ENCODE peak calls at places on chromosomes 1 and 21, in eight cellular contexts. X is naive thymus-derived CD4-positive, alpha-beta T cell; P is AG08396; M is transverse colon; G is MV-4-11; B is NCI-H1105; L is activated naive CD8-positive, alpha-beta T cell treated with anti-CD3 and anti-CD28 coated beads, Interleukin-2, amount 50 U/mL, for 24 hours; V is lower lobe of right lung. J is an unnamed sample.

GRCh38 chr21:26093094-26093493 is 77.5 kb downstream of the APP start:
- DNase-seq in X (no peak), M (no peak), B (no peak), L (no peak), P (peak), V (no peak), G (no peak), J (peak)

GRCh38 chr1:3352952-3353331 is 101.5 kb upstream of the ARHGEF16 start:
- DNase-seq in M (peak), X (no peak), B (no peak), G (no peak), L (no peak), V (no peak), P (no peak), J (no peak)

GRCh38 chr1:198168180-198168579 is 11.4 kb downstream of the NEK7 start:
- DNase-seq in X (no peak), B (no peak), M (no peak), V (no peak), P (peak), L (no peak), G (no peak), J (no peak)

GRCh38 chr1:99784809-99785255 is 18.4 kb upstream of the FRRS1 start:
- DNase-seq in L (no peak), M (no peak), V (no peak), B (no peak), P (no peak), G (no peak), X (peak), J (no peak)

GRCh38 chr1:6000444-6001288 is 8.4 kb upstream of the NPHP4 start:
- DNase-seq in B (no peak), M (no peak), V (peak), L (no peak), X (no peak), P (no peak), G (no peak), J (no peak)

GRCh38 chr1:232891656-232892317 is 58.6 kb upstream of the NTPCR start:
- DNase-seq in P (no peak), X (no peak), V (no peak), M (no peak), L (no peak), B (no peak), G (peak), J (no peak)

GRCh38 chr1:228404107-228404720 is 2.4 kb downstream of the TRIM11 start:
- DNase-seq in B (no peak), P (no peak), G (peak), V (no peak), X (no peak), M (no peak), L (no peak), J (no peak)

GRCh38 chr1:20666804-20667203 is 5.6 kb upstream of the DDOST start:
- DNase-seq in M (no peak), L (no peak), B (no peak), X (no peak), G (peak), P (no peak), V (no peak), J (no peak)

GRCh38 chr1:44408181-44409018 is 3.3 kb downstream of the RNF220 start:
- DNase-seq in B (no peak), M (no peak), X (no peak), L (peak), V (no peak), G (no peak), P (no peak), J (no peak)

GRCh38 chr1:111743679-111744101 is 4.5 kb upstream of the INKA2 start:
- DNase-seq in V (peak), G (no peak), L (no peak), X (no peak), M (no peak), P (peak), B (no peak), J (no peak)

GRCh38 chr1:192604979-192605620 is 29.5 kb downstream of the RGS1 start:
- DNase-seq in X (no peak), V (no peak), M (no peak), G (peak), P (no peak), L (no peak), B (no peak), J (no peak)

GRCh38 chr1:236576004-236576403 is 28.3 kb downstream of the HEATR1 start:
- DNase-seq in M (no peak), G (no peak), B (no peak), L (no peak), X (no peak), P (peak), V (no peak), J (no peak)

GRCh38 chr1:111592389-111593361 is 26.9 kb upstream of the RAP1A start:
- DNase-seq in G (peak), B (no peak), P (peak), M (peak), V (peak), X (peak), L (peak), J (peak)

GRCh38 chr1:145999321-146000024 is 3.1 kb upstream of the TXNIP start:
- DNase-seq in L (no peak), B (peak), M (peak), V (no peak), X (peak), G (no peak), P (no peak), J (peak)

GRCh38 chr1:54768093-54768492 is 3.8 kb upstream of the PARS2 start:
- DNase-seq in L (no peak), P (no peak), V (no peak), X (no peak), M (peak), G (no peak), B (no peak), J (no peak)

GRCh38 chr1:229087339-229087738 is 183.6 kb upstream of the RAB4A start:
- DNase-seq in P (no peak), B (no peak), L (no peak), M (no peak), G (no peak), V (no peak), X (no peak), J (no peak)

GRCh38 chr1:19453843-19454242 is 31.5 kb downstream of the CAPZB start:
- DNase-seq in L (no peak), G (peak), P (no peak), V (no peak), M (no peak), X (no peak), B (no peak), J (no peak)

GRCh38 chr1:90201467-90202358 is 206.8 kb downstream of the ZNF326 start:
- DNase-seq in G (no peak), M (peak), X (no peak), L (no peak), P (no peak), V (no peak), B (no peak), J (no peak)

GRCh38 chr1:181778630-181779285 is 282.8 kb downstream of the ZNF648 start:
- DNase-seq in P (no peak), M (no peak), L (no peak), V (no peak), X (no peak), B (no peak), G (no peak), J (no peak)

GRCh38 chr1:22428672-22429071 is 23.0 kb upstream of the ZBTB40 start:
- DNase-seq in G (peak), M (peak), L (no peak), X (peak), B (no peak), P (peak), V (no peak), J (no peak)

GRCh38 chr21:44701541-44701940 is 4.6 kb downstream of the KRTAP10-12 start:
- DNase-seq in M (no peak), X (no peak), V (no peak), L (no peak), G (no peak), B (no peak), P (no peak), J (peak)

GRCh38 chr1:179077396-179077795 is 4.5 kb upstream of the TOR3A start:
- DNase-seq in X (no peak), G (no peak), B (no peak), V (no peak), P (peak), M (no peak), L (no peak), J (no peak)

GRCh38 chr1:193540511-193540910 is 354.1 kb upstream of the B3GALT2 start:
- DNase-seq in P (no peak), G (no peak), B (no peak), M (no peak), X (no peak), L (no peak), V (no peak), J (no peak)

GRCh38 chr21:43283136-43283924 is 114.5 kb downstream of the CRYAA start:
- DNase-seq in B (no peak), M (no peak), P (no peak), V (peak), L (no peak), G (no peak), X (no peak), J (no peak)

GRCh38 chr1:155458111-155458510 is 104.5 kb downstream of the ASH1L start:
- DNase-seq in B (no peak), V (no peak), M (no peak), L (no peak), P (no peak), X (no peak), G (no peak), J (no peak)

GRCh38 chr21:42405064-42406059 is 1.7 kb downstream of the UBASH3A start:
- DNase-seq in L (no peak), M (peak), B (no peak), G (no peak), P (no peak), X (no peak), V (no peak), J (no peak)

GRCh38 chr21:42568834-42569731 is 55.4 kb downstream of the SLC37A1 start:
- DNase-seq in B (peak), P (no peak), L (no peak), X (no peak), G (no peak), V (peak), M (peak), J (peak)

GRCh38 chr1:7579831-7580804 is 191.0 kb upstream of the VAMP3 start:
- DNase-seq in P (no peak), G (no peak), V (peak), M (no peak), L (no peak), B (no peak), X (no peak), J (no peak)

GRCh38 chr1:16967095-16967567 is 13.3 kb downstream of the MFAP2 start:
- DNase-seq in V (no peak), M (no peak), X (no peak), G (no peak), P (no peak), B (peak), L (no peak), J (no peak)

GRCh38 chr1:66761273-66761672 is 9.0 kb downstream of the DYNLT5 start:
- DNase-seq in V (no peak), M (no peak), G (peak), L (no peak), X (no peak), P (no peak), B (no peak), J (no peak)

GRCh38 chr1:20426923-20427322 is 59.1 kb downstream of the CAMK2N1 start:
- DNase-seq in L (no peak), V (no peak), P (peak), B (no peak), M (no peak), X (no peak), G (peak), J (no peak)

GRCh38 chr1:6245086-6245868 is 1.3 kb downstream of the HES3 start:
- DNase-seq in G (peak), X (peak), L (peak), V (peak), M (peak), P (peak), B (peak), J (peak)

GRCh38 chr1:176854725-176855433 is 309.6 kb downstream of the ASTN1 start:
- DNase-seq in G (no peak), X (no peak), V (no peak), P (no peak), B (peak), M (no peak), L (no peak), J (peak)

GRCh38 chr1:154574715-154575114 is 7.1 kb downstream of the CHRNB2 start:
- DNase-seq in V (no peak), M (no peak), G (no peak), P (peak), B (peak), L (no peak), X (no peak), J (peak)

GRCh38 chr1:212208978-212209644 is 76.1 kb upstream of the PPP2R5A start:
- DNase-seq in G (no peak), B (no peak), X (no peak), M (no peak), P (no peak), L (no peak), V (no peak), J (no peak)

GRCh38 chr1:205936316-205936715 is 6.9 kb downstream of the SLC26A9 start:
- DNase-seq in M (no peak), B (no peak), G (no peak), L (no peak), X (no peak), V (peak), P (no peak), J (no peak)

GRCh38 chr1:7703321-7704213 is 67.5 kb upstream of the VAMP3 start:
- DNase-seq in P (no peak), B (peak), L (peak), M (no peak), V (no peak), X (no peak), G (no peak), J (peak)